ENCODE peak calls at places on chromosomes 1 and 21, in eight cellular contexts. U is Right ventricle myocardium superior; L is hypothalamus; W is NCI-H510A treated with DMSO at 0.1 percent for 48 hours; B is IMR-90; Z is activated CD4-positive, alpha-beta T cell treated with anti-CD3 and anti-CD28 coated beads for 1 hour; P is lung microvascular endothelial cell; F is colonic mucosa. V is an unnamed sample.

GRCh38 chr1:154661110-154661509 is 53.1 kb upstream of the ADAR start:
- DNase-seq in U (no peak), L (no peak), W (no peak), B (no peak), Z (no peak), P (no peak), F (no peak), V (no peak)

GRCh38 chr1:74504125-74505065 is 8.0 kb downstream of the LRRC53 start:
- DNase-seq in U (no peak), L (peak; percentile 1), W (peak; percentile 90), B (peak; percentile 50), Z (no peak), P (peak; percentile 45), F (peak; percentile 34), V (no peak)

GRCh38 chr1:184827600-184828368 is 73.1 kb upstream of the EDEM3 start:
- DNase-seq in U (no peak), L (no peak), W (no peak), B (peak; percentile 73), Z (no peak), P (peak; percentile 30), F (no peak), V (no peak)

GRCh38 chr1:58852731-58853485 is 69.1 kb upstream of the JUN start:
- DNase-seq in U (no peak), L (no peak), W (no peak), B (no peak), Z (no peak), P (no peak), F (no peak), V (no peak)

GRCh38 chr1:96596226-96596625 is 125.4 kb upstream of the PTBP2 start:
- DNase-seq in U (no peak), L (no peak), W (no peak), B (peak; percentile 3), Z (no peak), P (peak; percentile 28), F (no peak), V (no peak)

GRCh38 chr1:30058966-30059365 is 664.4 kb downstream of the MATN1 start:
- DNase-seq in U (no peak), L (no peak), W (no peak), B (peak; percentile 90), Z (no peak), P (peak; percentile 45), F (no peak), V (no peak)

GRCh38 chr1:40797668-40798010 is 14.1 kb downstream of the KCNQ4 start:
- DNase-seq in U (no peak), L (no peak), W (no peak), B (no peak), Z (no peak), P (no peak), F (no peak), V (no peak)

GRCh38 chr1:71307451-71307850 is 226.6 kb upstream of the ZRANB2 start:
- DNase-seq in U (no peak), L (no peak), W (no peak), B (peak; percentile 19), Z (no peak), P (peak; percentile 14), F (peak; percentile 25), V (no peak)

GRCh38 chr1:172931846-172932245 is 118.9 kb downstream of the TNFSF18 start:
- DNase-seq in U (no peak), L (no peak), W (no peak), B (no peak), Z (no peak), P (peak; percentile 63), F (no peak), V (no peak)

GRCh38 chr1:25148673-25149300 is 83.5 kb downstream of the SYF2 start:
- DNase-seq in U (no peak), L (no peak), W (no peak), B (no peak), Z (no peak), P (peak; percentile 23), F (peak; percentile 31), V (no peak)

GRCh38 chr1:12175456-12175797 is 8.6 kb downstream of the TNFRSF1B start:
- DNase-seq in U (no peak), L (no peak), W (no peak), B (no peak), Z (no peak), P (no peak), F (no peak), V (no peak)

GRCh38 chr1:70043806-70044205 is 161.6 kb downstream of the LRRC40 start:
- DNase-seq in U (no peak), L (no peak), W (no peak), B (peak; percentile 64), Z (no peak), P (peak; percentile 86), F (no peak), V (no peak)

GRCh38 chr21:21860888-21861287 is 862.7 kb downstream of the NCAM2 start:
- DNase-seq in U (no peak), L (no peak), W (no peak), B (peak; percentile 40), Z (no peak), P (no peak), F (no peak), V (no peak)

GRCh38 chr1:214603819-214604252 is 841 bp downstream of the CENPF start:
- DNase-seq in U (no peak), L (no peak), W (no peak), B (no peak), Z (no peak), P (peak; percentile 20), F (peak; percentile 25), V (no peak)

GRCh38 chr1:225476538-225476988 is 48.7 kb upstream of the LBR start:
- DNase-seq in U (no peak), L (no peak), W (no peak), B (peak; percentile 60), Z (no peak), P (no peak), F (no peak), V (no peak)

GRCh38 chr1:23720256-23720995 is 22.8 kb upstream of the ELOA start:
- DNase-seq in U (no peak), L (no peak), W (no peak), B (peak; percentile 37), Z (no peak), P (no peak), F (no peak), V (no peak)

GRCh38 chr1:118294817-118295486 is 109.9 kb upstream of the SPAG17 start:
- DNase-seq in U (no peak), L (no peak), W (no peak), B (no peak), Z (no peak), P (no peak), F (no peak), V (no peak)

GRCh38 chr1:24507423-24507804 is 4.8 kb downstream of the RCAN3 start:
- DNase-seq in U (no peak), L (no peak), W (no peak), B (no peak), Z (no peak), P (no peak), F (no peak), V (no peak)

GRCh38 chr21:15651172-15651571 is 78.6 kb upstream of the USP25 start:
- DNase-seq in U (no peak), L (no peak), W (no peak), B (no peak), Z (no peak), P (no peak), F (no peak), V (no peak)

GRCh38 chr1:184061396-184062003 is 10.0 kb downstream of the TSEN15 start:
- DNase-seq in U (no peak), L (no peak), W (no peak), B (peak; percentile 88), Z (no peak), P (peak; percentile 6), F (no peak), V (no peak)

GRCh38 chr1:55531644-55532043 is 316.5 kb upstream of the USP24 start:
- DNase-seq in U (no peak), L (no peak), W (no peak), B (no peak), Z (no peak), P (no peak), F (no peak), V (no peak)

GRCh38 chr1:19976317-19977003 is 3.0 kb downstream of the PLA2G2A start:
- DNase-seq in U (peak; percentile 53), L (no peak), W (no peak), B (no peak), Z (no peak), P (no peak), F (no peak), V (no peak)

GRCh38 chr21:29265690-29266479 is 32.8 kb upstream of the BACH1 start:
- DNase-seq in U (no peak), L (no peak), W (no peak), B (no peak), Z (no peak), P (no peak), F (no peak), V (no peak)

GRCh38 chr21:23936224-23936623 is 1671.1 kb downstream of the MRPL39 start:
- DNase-seq in U (no peak), L (no peak), W (no peak), B (peak; percentile 48), Z (no peak), P (no peak), F (no peak), V (no peak)

GRCh38 chr1:45297604-45298356 is 28.9 kb upstream of the HPDL start:
- DNase-seq in U (no peak), L (no peak), W (no peak), B (no peak), Z (no peak), P (no peak), F (no peak), V (no peak)

GRCh38 chr1:88985033-88985432 is 7.4 kb downstream of the KYAT3 start:
- DNase-seq in U (no peak), L (no peak), W (no peak), B (peak; percentile 91), Z (no peak), P (peak; percentile 91), F (peak; percentile 26), V (no peak)

GRCh38 chr1:198890531-198890930 is 251.7 kb downstream of the PTPRC start:
- DNase-seq in U (no peak), L (no peak), W (peak; percentile 55), B (peak; percentile 71), Z (no peak), P (no peak), F (no peak), V (no peak)

GRCh38 chr1:248853668-248854375 is 5.1 kb downstream of the ZNF692 start:
- DNase-seq in U (no peak), L (no peak), W (no peak), B (no peak), Z (no peak), P (no peak), F (no peak), V (no peak)

GRCh38 chr1:160206421-160207117 is 1.4 kb downstream of the PEA15 start:
- DNase-seq in U (no peak), L (no peak), W (no peak), B (peak; percentile 90), Z (no peak), P (peak; percentile 61), F (no peak), V (no peak)

GRCh38 chr1:39925727-39926342 is 24.1 kb upstream of the MYCL start:
- DNase-seq in U (no peak), L (no peak), W (no peak), B (peak; percentile 35), Z (no peak), P (no peak), F (no peak), V (no peak)

GRCh38 chr21:42220138-42220701 is 1.3 kb downstream of the ABCG1 start:
- DNase-seq in U (peak; percentile 66), L (peak; percentile 48), W (peak; percentile 64), B (peak; percentile 82), Z (peak; percentile 49), P (peak; percentile 86), F (peak; percentile 75), V (peak; percentile 72)

GRCh38 chr21:44548922-44549321 is 2.4 kb downstream of the KRTAP10-2 start:
- DNase-seq in U (no peak), L (no peak), W (no peak), B (no peak), Z (no peak), P (no peak), F (no peak), V (no peak)

GRCh38 chr1:2544875-2545638 is 11.1 kb upstream of the TNFRSF14 start:
- DNase-seq in U (no peak), L (no peak), W (no peak), B (no peak), Z (no peak), P (no peak), F (no peak), V (no peak)

GRCh38 chr1:165408518-165408917 is 36.4 kb downstream of the RXRG start:
- DNase-seq in U (no peak), L (no peak), W (peak; percentile 68), B (peak; percentile 37), Z (no peak), P (peak; percentile 40), F (no peak), V (no peak)

V was measured in lower lobe of right lung.